ENCODE peak calls at places on chromosomes 1 and 21, in five cellular contexts. P is AG09309, U is foreskin fibroblast, D is GM23248, X is cardiac muscle cell. C is an unnamed sample.

GRCh38 chr1:44511769-44512168 is 106.7 kb downstream of the RNF220 start:
- DNase-seq in P (no peak), U (peak), D (no peak), X (no peak), C (no peak)

GRCh38 chr1:205258313-205259176 is 30.8 kb downstream of the TMCC2 start:
- DNase-seq in P (no peak), U (peak), D (peak), X (no peak), C (no peak)

GRCh38 chr1:86906419-86906818 is 7.5 kb downstream of the SELENOF start:
- DNase-seq in P (no peak), U (peak), D (no peak), X (peak), C (no peak)

GRCh38 chr1:197618065-197618464 is 157.2 kb downstream of the DENND1B start:
- DNase-seq in P (no peak), U (no peak), D (peak), X (peak), C (no peak)

GRCh38 chr1:93344886-93345632 is 648 bp upstream of the DR1 start:
- DNase-seq in P (no peak), U (no peak), D (peak), X (no peak), C (no peak)

GRCh38 chr1:41394918-41395598 is 33.8 kb downstream of the FOXO6 start:
- DNase-seq in P (no peak), U (no peak), D (no peak), X (peak), C (no peak)

GRCh38 chr1:40866408-40866788 is 4.2 kb upstream of the CITED4 start:
- DNase-seq in P (no peak), U (peak), D (no peak), X (no peak), C (no peak)

GRCh38 chr1:53558916-53559315 is 99.7 kb downstream of the DMRTB1 start:
- DNase-seq in P (no peak), U (no peak), D (no peak), X (no peak), C (no peak)

GRCh38 chr1:45789601-45790000 is 13.8 kb upstream of the MAST2 start:
- DNase-seq in P (no peak), U (no peak), D (no peak), X (no peak), C (no peak)

GRCh38 chr1:116127123-116127847 is 16.1 kb downstream of the MAB21L3 start:
- DNase-seq in P (no peak), U (peak), D (peak), X (no peak), C (no peak)

GRCh38 chr1:84374991-84375838 is 23.1 kb upstream of the DNASE2B start:
- DNase-seq in P (no peak), U (peak), D (peak), X (no peak), C (no peak)

GRCh38 chr21:35352066-35352770 is 303.1 kb upstream of the RUNX1 start:
- DNase-seq in P (peak), U (peak), D (peak), X (no peak), C (no peak)

GRCh38 chr1:203126151-203126865 is 1.2 kb upstream of the ADORA1 start:
- DNase-seq in P (no peak), U (peak), D (peak), X (peak), C (no peak)

GRCh38 chr1:109794319-109795132 is 30.8 kb upstream of the EPS8L3 start:
- DNase-seq in P (no peak), U (no peak), D (peak), X (no peak), C (no peak)

GRCh38 chr1:186681136-186681535 is 913 bp upstream of the PTGS2 start:
- DNase-seq in P (no peak), U (peak), D (peak), X (no peak), C (no peak)

GRCh38 chr1:245365071-245365470 is 210.3 kb downstream of the KIF26B start:
- DNase-seq in P (no peak), U (no peak), D (no peak), X (no peak), C (no peak)

GRCh38 chr21:39461419-39461818 is 9.6 kb downstream of the SH3BGR start:
- DNase-seq in P (no peak), U (no peak), D (no peak), X (no peak), C (no peak)

GRCh38 chr1:89719502-89720306 is 86.8 kb downstream of the LRRC8C start:
- DNase-seq in P (no peak), U (peak), D (peak), X (no peak), C (no peak)

GRCh38 chr21:35208117-35208516 is 159.0 kb upstream of the RUNX1 start:
- DNase-seq in P (no peak), U (no peak), D (no peak), X (no peak), C (no peak)

GRCh38 chr1:109613396-109614147 is 5.8 kb downstream of the GNAT2 start:
- DNase-seq in P (no peak), U (peak), D (peak), X (no peak), C (no peak)

GRCh38 chr1:100556925-100557605 is 19.1 kb downstream of the GPR88 start:
- DNase-seq in P (no peak), U (no peak), D (no peak), X (no peak), C (no peak)

GRCh38 chr1:92933459-92933858 is 27.8 kb downstream of the DIPK1A start:
- DNase-seq in P (no peak), U (no peak), D (peak), X (no peak), C (no peak)

GRCh38 chr1:210239295-210240155 is 6.9 kb downstream of the SERTAD4 start:
- DNase-seq in P (peak), U (peak), D (peak), X (peak), C (peak)

GRCh38 chr1:172308577-172308976 is 111.9 kb upstream of the C1orf105 start:
- DNase-seq in P (no peak), U (no peak), D (no peak), X (no peak), C (no peak)

GRCh38 chr1:28751315-28752056 is 14.7 kb downstream of the YTHDF2 start:
- DNase-seq in P (peak), U (peak), D (peak), X (no peak), C (no peak)

GRCh38 chr21:25867041-25867440 is 132.3 kb downstream of the GABPA start:
- DNase-seq in P (no peak), U (no peak), D (no peak), X (no peak), C (no peak)

GRCh38 chr1:41349361-41350054 is 11.7 kb upstream of the FOXO6 start:
- DNase-seq in P (no peak), U (no peak), D (no peak), X (no peak), C (no peak)

DNA sequence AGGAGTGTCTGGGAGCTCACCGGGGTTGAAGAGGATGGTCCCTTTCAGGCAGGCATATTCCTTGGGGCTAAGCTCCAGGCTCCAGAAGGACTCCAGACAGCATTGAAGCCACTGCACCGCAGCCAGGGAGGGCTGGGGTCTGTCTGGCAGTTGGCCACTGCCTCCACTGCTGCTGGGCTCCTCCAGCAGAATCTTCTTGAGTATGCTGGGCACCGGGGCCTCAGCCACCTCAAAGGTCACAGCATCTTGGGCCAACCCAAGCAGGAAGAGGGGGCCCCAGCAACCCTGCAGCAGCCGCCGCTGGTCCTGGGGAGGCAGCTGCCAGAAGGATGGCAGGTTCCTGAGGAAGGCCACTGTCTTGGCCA is 404 bp downstream of the NR0B2 start:
- DNase-seq in P (no peak), U (no peak), D (no peak), X (no peak), C (no peak)
- H3K4me3 ChIP-seq in P (no peak), U (no peak), D (no peak), X (no peak), C (no peak)

GRCh38 chr1:24926596-24927249 is 3.4 kb downstream of the RUNX3 start:
- DNase-seq in P (no peak), U (peak), D (peak), X (peak), C (no peak)
- H3K4me3 ChIP-seq in P (no peak), U (no peak), D (peak), X (no peak), C (no peak)

GRCh38 chr1:168090395-168090794 is 46.3 kb downstream of the GPR161 start:
- DNase-seq in P (no peak), U (no peak), D (no peak), X (no peak), C (no peak)

GRCh38 chr1:168092566-168093355 is 44.0 kb downstream of the GPR161 start:
- DNase-seq in P (no peak), U (peak), D (no peak), X (peak), C (peak)

GRCh38 chr1:168091063-168091462 is 45.7 kb downstream of the GPR161 start:
- DNase-seq in P (no peak), U (no peak), D (no peak), X (no peak), C (no peak)

GRCh38 chr1:168092151-168092550 is 44.6 kb downstream of the GPR161 start:
- DNase-seq in P (no peak), U (peak), D (no peak), X (no peak), C (peak)

GRCh38 chr1:168091720-168092119 is 45.0 kb downstream of the GPR161 start:
- DNase-seq in P (no peak), U (peak), D (no peak), X (no peak), C (no peak)
- H3K4me3 ChIP-seq in P (no peak), U (no peak), D (no peak), X (no peak), C (no peak)

GRCh38 chr1:155128469-155128754 is 736 bp downstream of the EFNA1 start:
- DNase-seq in P (no peak), U (no peak), D (no peak), X (no peak), C (no peak)
- H3K4me3 ChIP-seq in P (no peak), U (no peak), D (no peak), X (peak), C (peak)

GRCh38 chr1:212677136-212677535 is 22.5 kb downstream of the BATF3 start:
- DNase-seq in P (no peak), U (no peak), D (no peak), X (no peak), C (no peak)

GRCh38 chr1:212677573-212677972 is 22.1 kb downstream of the BATF3 start:
- DNase-seq in P (no peak), U (no peak), D (no peak), X (no peak), C (no peak)

GRCh38 chr1:212675675-212676074 is 24.0 kb downstream of the BATF3 start:
- DNase-seq in P (no peak), U (no peak), D (no peak), X (no peak), C (no peak)

GRCh38 chr1:212680691-212681090 is 18.9 kb downstream of the BATF3 start:
- DNase-seq in P (no peak), U (no peak), D (no peak), X (no peak), C (no peak)

GRCh38 chr1:212678456-212679410 is 20.9 kb downstream of the BATF3 start:
- DNase-seq in P (no peak), U (no peak), D (no peak), X (no peak), C (no peak)
- H3K4me3 ChIP-seq in P (no peak), U (no peak), D (no peak), X (no peak), C (no peak)

DNA sequence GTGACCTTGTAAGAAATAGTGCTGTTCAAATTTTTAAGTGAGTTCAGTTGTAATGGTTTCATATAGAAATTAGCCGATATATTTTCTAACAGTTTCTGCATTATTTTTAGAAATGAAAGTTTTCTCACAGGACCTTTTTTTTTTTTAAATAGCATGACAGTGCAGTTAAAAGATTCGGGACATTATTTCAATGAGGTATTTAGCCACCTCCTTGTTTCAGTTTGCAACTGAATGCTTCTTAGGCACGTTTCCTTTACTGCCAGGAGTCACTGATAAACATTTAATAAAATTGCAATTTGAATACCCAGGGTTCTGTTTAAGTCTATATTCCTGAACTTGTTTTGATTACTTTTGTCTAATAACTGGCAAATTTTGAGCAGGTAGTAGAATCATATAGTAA is 304.7 kb downstream of the TM2D1 start:
- DNase-seq in P (no peak), U (no peak), D (no peak), X (no peak), C (no peak)
- H3K4me3 ChIP-seq in P (no peak), U (no peak), D (no peak), X (no peak), C (no peak)

GRCh38 chr1:16075337-16076002 is 2.0 kb upstream of the FAM131C start:
- DNase-seq in P (peak), U (peak), D (peak), X (no peak), C (no peak)

GRCh38 chr1:16074217-16074616 is 766 bp upstream of the FAM131C start:
- DNase-seq in P (no peak), U (no peak), D (no peak), X (no peak), C (no peak)

GRCh38 chr1:16072095-16072494 is 1.4 kb downstream of the FAM131C start:
- DNase-seq in P (no peak), U (no peak), D (no peak), X (no peak), C (no peak)

GRCh38 chr1:16072616-16073484 is 601 bp downstream of the FAM131C start:
- DNase-seq in P (no peak), U (peak), D (peak), X (peak), C (no peak)

GRCh38 chr1:16073490-16074104 is at the start of gene FAM131C:
- DNase-seq in P (no peak), U (peak), D (peak), X (peak), C (no peak)
- H3K4me3 ChIP-seq in P (peak), U (peak), D (peak), X (peak), C (peak)

DNA sequence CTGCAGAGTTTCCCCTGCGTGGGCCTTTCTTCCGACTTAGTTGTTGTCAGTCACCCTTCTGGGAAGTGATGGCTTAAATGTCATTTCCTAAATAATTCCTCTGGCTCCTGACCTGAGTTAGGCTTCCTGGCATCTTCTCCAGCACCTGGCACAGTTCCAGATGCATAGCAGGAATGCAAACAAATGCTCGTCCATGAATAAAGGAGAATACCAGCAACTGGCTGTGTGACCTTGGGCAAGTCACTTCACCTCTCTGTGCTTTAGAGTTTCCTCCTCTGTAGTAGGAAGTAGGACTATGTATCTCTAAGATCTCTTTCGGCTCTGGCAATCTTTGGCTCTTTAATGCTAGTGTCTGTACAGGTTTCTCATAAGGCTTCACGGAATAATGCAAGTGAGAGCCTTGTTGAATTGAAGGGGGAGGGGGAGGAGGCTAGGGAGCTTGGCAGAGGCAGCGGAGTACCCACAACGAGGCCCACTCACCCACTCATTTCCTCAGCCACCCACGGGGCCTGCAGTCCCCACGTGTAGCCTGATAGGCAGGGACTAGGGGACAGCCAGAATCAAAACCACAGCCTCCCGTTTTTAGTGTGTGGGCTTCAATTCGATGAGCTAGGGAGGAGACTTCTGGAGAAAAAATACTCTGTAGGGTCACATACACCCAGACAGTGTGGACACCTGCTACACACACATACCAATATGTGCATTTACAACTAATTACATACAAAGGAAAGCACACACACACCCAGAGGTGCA is 48.1 kb downstream of the TENT5C start:
- DNase-seq in P (no peak), U (no peak), D (no peak), X (no peak), C (no peak)
- H3K4me3 ChIP-seq in P (no peak), U (no peak), D (no peak), X (no peak), C (no peak)